ENCODE peak calls at places on chromosomes 2 and 18, in eight cellular contexts. One of them, this sample, is unnamed.

GRCh38 chr18:11859903-11860407 is 8.7 kb downstream of the CHMP1B start:
- DNase-seq in stimulated activated CD8-positive, alpha-beta memory T cell treated with anti-CD3 and anti-CD28 coated beads, Interleukin-7, amount 100 ng/mL, for 1 hour: no peak
- DNase-seq in stimulated activated naive CD8-positive, alpha-beta T cell treated with anti-CD3 and anti-CD28 coated beads, Interleukin-15, Interleukin-2, amounts not matched to agents 100 U/mL and 50 U/mL, for 24 hours: no peak
- DNase-seq in foreskin fibroblast: peak; percentile 80
- DNase-seq in foreskin melanocyte: peak; percentile 80
- DNase-seq in stimulated activated CD4-positive, alpha-beta T cell treated with anti-CD3 and anti-CD28 coated beads, Interleukin-2, amount 100 ng/mL, for 4 hours: no peak
- DNase-seq in KG1: no peak
- DNase-seq in effector memory CD8-positive, alpha-beta T cell: no peak
- DNase-seq in this sample: no peak

GRCh38 chr18:61544178-61544577 is 210.9 kb downstream of the CDH20 start:
- DNase-seq in stimulated activated CD4-positive, alpha-beta T cell treated with anti-CD3 and anti-CD28 coated beads, Interleukin-2, amount 100 ng/mL, for 4 hours: no peak
- DNase-seq in foreskin melanocyte: no peak
- DNase-seq in foreskin fibroblast: no peak
- DNase-seq in KG1: no peak
- DNase-seq in effector memory CD8-positive, alpha-beta T cell: no peak
- DNase-seq in stimulated activated CD8-positive, alpha-beta memory T cell treated with anti-CD3 and anti-CD28 coated beads, Interleukin-7, amount 100 ng/mL, for 1 hour: no peak
- DNase-seq in stimulated activated naive CD8-positive, alpha-beta T cell treated with anti-CD3 and anti-CD28 coated beads, Interleukin-15, Interleukin-2, amounts not matched to agents 100 U/mL and 50 U/mL, for 24 hours: no peak
- DNase-seq in this sample: no peak

GRCh38 chr2:191304939-191305875 is 60.0 kb downstream of the MYO1B start:
- DNase-seq in stimulated activated naive CD8-positive, alpha-beta T cell treated with anti-CD3 and anti-CD28 coated beads, Interleukin-15, Interleukin-2, amounts not matched to agents 100 U/mL and 50 U/mL, for 24 hours: no peak
- DNase-seq in effector memory CD8-positive, alpha-beta T cell: no peak
- DNase-seq in foreskin melanocyte: no peak
- DNase-seq in stimulated activated CD4-positive, alpha-beta T cell treated with anti-CD3 and anti-CD28 coated beads, Interleukin-2, amount 100 ng/mL, for 4 hours: no peak
- DNase-seq in stimulated activated CD8-positive, alpha-beta memory T cell treated with anti-CD3 and anti-CD28 coated beads, Interleukin-7, amount 100 ng/mL, for 1 hour: no peak
- DNase-seq in foreskin fibroblast: peak; percentile 91
- DNase-seq in KG1: no peak
- DNase-seq in this sample: no peak

GRCh38 chr2:182132605-182133004 is 147.0 kb downstream of the PPP1R1C start:
- DNase-seq in foreskin melanocyte: no peak
- DNase-seq in foreskin fibroblast: peak; percentile 17
- DNase-seq in effector memory CD8-positive, alpha-beta T cell: no peak
- DNase-seq in stimulated activated CD4-positive, alpha-beta T cell treated with anti-CD3 and anti-CD28 coated beads, Interleukin-2, amount 100 ng/mL, for 4 hours: no peak
- DNase-seq in KG1: no peak
- DNase-seq in stimulated activated naive CD8-positive, alpha-beta T cell treated with anti-CD3 and anti-CD28 coated beads, Interleukin-15, Interleukin-2, amounts not matched to agents 100 U/mL and 50 U/mL, for 24 hours: no peak
- DNase-seq in stimulated activated CD8-positive, alpha-beta memory T cell treated with anti-CD3 and anti-CD28 coated beads, Interleukin-7, amount 100 ng/mL, for 1 hour: no peak
- DNase-seq in this sample: no peak

GRCh38 chr2:35548171-35548570 is 807.4 kb upstream of the CRIM1 start:
- DNase-seq in foreskin melanocyte: no peak
- DNase-seq in KG1: no peak
- DNase-seq in stimulated activated CD4-positive, alpha-beta T cell treated with anti-CD3 and anti-CD28 coated beads, Interleukin-2, amount 100 ng/mL, for 4 hours: no peak
- DNase-seq in stimulated activated naive CD8-positive, alpha-beta T cell treated with anti-CD3 and anti-CD28 coated beads, Interleukin-15, Interleukin-2, amounts not matched to agents 100 U/mL and 50 U/mL, for 24 hours: no peak
- DNase-seq in effector memory CD8-positive, alpha-beta T cell: no peak
- DNase-seq in foreskin fibroblast: no peak
- DNase-seq in stimulated activated CD8-positive, alpha-beta memory T cell treated with anti-CD3 and anti-CD28 coated beads, Interleukin-7, amount 100 ng/mL, for 1 hour: no peak
- DNase-seq in this sample: no peak

GRCh38 chr18:37383036-37383788 is 182.4 kb downstream of the CELF4 start:
- DNase-seq in stimulated activated naive CD8-positive, alpha-beta T cell treated with anti-CD3 and anti-CD28 coated beads, Interleukin-15, Interleukin-2, amounts not matched to agents 100 U/mL and 50 U/mL, for 24 hours: no peak
- DNase-seq in stimulated activated CD4-positive, alpha-beta T cell treated with anti-CD3 and anti-CD28 coated beads, Interleukin-2, amount 100 ng/mL, for 4 hours: no peak
- DNase-seq in stimulated activated CD8-positive, alpha-beta memory T cell treated with anti-CD3 and anti-CD28 coated beads, Interleukin-7, amount 100 ng/mL, for 1 hour: no peak
- DNase-seq in effector memory CD8-positive, alpha-beta T cell: no peak
- DNase-seq in KG1: no peak
- DNase-seq in foreskin melanocyte: peak; percentile 74
- DNase-seq in foreskin fibroblast: peak; percentile 48
- DNase-seq in this sample: no peak

GRCh38 chr2:64644240-64645013 is 9.3 kb downstream of the SERTAD2 start:
- DNase-seq in stimulated activated CD4-positive, alpha-beta T cell treated with anti-CD3 and anti-CD28 coated beads, Interleukin-2, amount 100 ng/mL, for 4 hours: no peak
- DNase-seq in stimulated activated naive CD8-positive, alpha-beta T cell treated with anti-CD3 and anti-CD28 coated beads, Interleukin-15, Interleukin-2, amounts not matched to agents 100 U/mL and 50 U/mL, for 24 hours: peak; percentile 76
- DNase-seq in effector memory CD8-positive, alpha-beta T cell: peak; percentile 25
- DNase-seq in foreskin melanocyte: no peak
- DNase-seq in stimulated activated CD8-positive, alpha-beta memory T cell treated with anti-CD3 and anti-CD28 coated beads, Interleukin-7, amount 100 ng/mL, for 1 hour: no peak
- DNase-seq in foreskin fibroblast: peak; percentile 83
- DNase-seq in KG1: peak; percentile 84
- DNase-seq in this sample: peak; percentile 36

GRCh38 chr2:166372046-166372445 is 3.7 kb downstream of the SCN9A start:
- DNase-seq in foreskin melanocyte: no peak
- DNase-seq in stimulated activated naive CD8-positive, alpha-beta T cell treated with anti-CD3 and anti-CD28 coated beads, Interleukin-15, Interleukin-2, amounts not matched to agents 100 U/mL and 50 U/mL, for 24 hours: no peak
- DNase-seq in effector memory CD8-positive, alpha-beta T cell: no peak
- DNase-seq in KG1: no peak
- DNase-seq in stimulated activated CD8-positive, alpha-beta memory T cell treated with anti-CD3 and anti-CD28 coated beads, Interleukin-7, amount 100 ng/mL, for 1 hour: no peak
- DNase-seq in stimulated activated CD4-positive, alpha-beta T cell treated with anti-CD3 and anti-CD28 coated beads, Interleukin-2, amount 100 ng/mL, for 4 hours: no peak
- DNase-seq in foreskin fibroblast: no peak
- DNase-seq in this sample: no peak

GRCh38 chr2:28649481-28650260 is 102.0 kb upstream of the PPP1CB start:
- DNase-seq in foreskin fibroblast: peak; percentile 77
- DNase-seq in effector memory CD8-positive, alpha-beta T cell: no peak
- DNase-seq in stimulated activated naive CD8-positive, alpha-beta T cell treated with anti-CD3 and anti-CD28 coated beads, Interleukin-15, Interleukin-2, amounts not matched to agents 100 U/mL and 50 U/mL, for 24 hours: peak; percentile 71
- DNase-seq in stimulated activated CD4-positive, alpha-beta T cell treated with anti-CD3 and anti-CD28 coated beads, Interleukin-2, amount 100 ng/mL, for 4 hours: no peak
- DNase-seq in KG1: no peak
- DNase-seq in stimulated activated CD8-positive, alpha-beta memory T cell treated with anti-CD3 and anti-CD28 coated beads, Interleukin-7, amount 100 ng/mL, for 1 hour: no peak
- DNase-seq in foreskin melanocyte: peak; percentile 76
- DNase-seq in this sample: no peak

GRCh38 chr2:152335851-152336102 is 803 bp downstream of the FMNL2 start:
- DNase-seq in effector memory CD8-positive, alpha-beta T cell: no peak
- DNase-seq in foreskin fibroblast: no peak
- DNase-seq in stimulated activated CD8-positive, alpha-beta memory T cell treated with anti-CD3 and anti-CD28 coated beads, Interleukin-7, amount 100 ng/mL, for 1 hour: no peak
- DNase-seq in stimulated activated CD4-positive, alpha-beta T cell treated with anti-CD3 and anti-CD28 coated beads, Interleukin-2, amount 100 ng/mL, for 4 hours: peak; percentile 17
- DNase-seq in foreskin melanocyte: no peak
- DNase-seq in KG1: no peak
- DNase-seq in stimulated activated naive CD8-positive, alpha-beta T cell treated with anti-CD3 and anti-CD28 coated beads, Interleukin-15, Interleukin-2, amounts not matched to agents 100 U/mL and 50 U/mL, for 24 hours: no peak
- DNase-seq in this sample: no peak

GRCh38 chr18:10515456-10515855 is 10.4 kb upstream of the NAPG start:
- DNase-seq in stimulated activated CD8-positive, alpha-beta memory T cell treated with anti-CD3 and anti-CD28 coated beads, Interleukin-7, amount 100 ng/mL, for 1 hour: no peak
- DNase-seq in effector memory CD8-positive, alpha-beta T cell: no peak
- DNase-seq in foreskin melanocyte: no peak
- DNase-seq in foreskin fibroblast: no peak
- DNase-seq in stimulated activated CD4-positive, alpha-beta T cell treated with anti-CD3 and anti-CD28 coated beads, Interleukin-2, amount 100 ng/mL, for 4 hours: no peak
- DNase-seq in KG1: no peak
- DNase-seq in stimulated activated naive CD8-positive, alpha-beta T cell treated with anti-CD3 and anti-CD28 coated beads, Interleukin-15, Interleukin-2, amounts not matched to agents 100 U/mL and 50 U/mL, for 24 hours: no peak
- DNase-seq in this sample: no peak

GRCh38 chr2:134670955-134671354 is 47.8 kb downstream of the TMEM163 start:
- DNase-seq in stimulated activated naive CD8-positive, alpha-beta T cell treated with anti-CD3 and anti-CD28 coated beads, Interleukin-15, Interleukin-2, amounts not matched to agents 100 U/mL and 50 U/mL, for 24 hours: no peak
- DNase-seq in foreskin melanocyte: no peak
- DNase-seq in stimulated activated CD4-positive, alpha-beta T cell treated with anti-CD3 and anti-CD28 coated beads, Interleukin-2, amount 100 ng/mL, for 4 hours: no peak
- DNase-seq in effector memory CD8-positive, alpha-beta T cell: no peak
- DNase-seq in foreskin fibroblast: no peak
- DNase-seq in KG1: no peak
- DNase-seq in stimulated activated CD8-positive, alpha-beta memory T cell treated with anti-CD3 and anti-CD28 coated beads, Interleukin-7, amount 100 ng/mL, for 1 hour: no peak
- DNase-seq in this sample: no peak

GRCh38 chr2:85734015-85734414 is 19.8 kb upstream of the ATOH8 start:
- DNase-seq in effector memory CD8-positive, alpha-beta T cell: no peak
- DNase-seq in foreskin fibroblast: no peak
- DNase-seq in stimulated activated naive CD8-positive, alpha-beta T cell treated with anti-CD3 and anti-CD28 coated beads, Interleukin-15, Interleukin-2, amounts not matched to agents 100 U/mL and 50 U/mL, for 24 hours: no peak
- DNase-seq in KG1: no peak
- DNase-seq in stimulated activated CD8-positive, alpha-beta memory T cell treated with anti-CD3 and anti-CD28 coated beads, Interleukin-7, amount 100 ng/mL, for 1 hour: no peak
- DNase-seq in foreskin melanocyte: no peak
- DNase-seq in stimulated activated CD4-positive, alpha-beta T cell treated with anti-CD3 and anti-CD28 coated beads, Interleukin-2, amount 100 ng/mL, for 4 hours: no peak
- DNase-seq in this sample: no peak

GRCh38 chr18:22347624-22348511 is 69.8 kb downstream of the CTAGE1 start:
- DNase-seq in stimulated activated CD8-positive, alpha-beta memory T cell treated with anti-CD3 and anti-CD28 coated beads, Interleukin-7, amount 100 ng/mL, for 1 hour: no peak
- DNase-seq in foreskin melanocyte: no peak
- DNase-seq in foreskin fibroblast: peak; percentile 24
- DNase-seq in stimulated activated naive CD8-positive, alpha-beta T cell treated with anti-CD3 and anti-CD28 coated beads, Interleukin-15, Interleukin-2, amounts not matched to agents 100 U/mL and 50 U/mL, for 24 hours: peak; percentile 24
- DNase-seq in stimulated activated CD4-positive, alpha-beta T cell treated with anti-CD3 and anti-CD28 coated beads, Interleukin-2, amount 100 ng/mL, for 4 hours: no peak
- DNase-seq in effector memory CD8-positive, alpha-beta T cell: peak; percentile 42
- DNase-seq in KG1: no peak
- DNase-seq in this sample: no peak

GRCh38 chr2:191705726-191706125 is 27.8 kb downstream of the NABP1 start:
- DNase-seq in effector memory CD8-positive, alpha-beta T cell: no peak
- DNase-seq in stimulated activated CD8-positive, alpha-beta memory T cell treated with anti-CD3 and anti-CD28 coated beads, Interleukin-7, amount 100 ng/mL, for 1 hour: no peak
- DNase-seq in stimulated activated naive CD8-positive, alpha-beta T cell treated with anti-CD3 and anti-CD28 coated beads, Interleukin-15, Interleukin-2, amounts not matched to agents 100 U/mL and 50 U/mL, for 24 hours: no peak
- DNase-seq in foreskin melanocyte: no peak
- DNase-seq in stimulated activated CD4-positive, alpha-beta T cell treated with anti-CD3 and anti-CD28 coated beads, Interleukin-2, amount 100 ng/mL, for 4 hours: no peak
- DNase-seq in foreskin fibroblast: no peak
- DNase-seq in KG1: no peak
- DNase-seq in this sample: no peak

GRCh38 chr18:75130591-75131274 is 78.2 kb downstream of the PTGR3 start:
- DNase-seq in effector memory CD8-positive, alpha-beta T cell: no peak
- DNase-seq in KG1: no peak
- DNase-seq in foreskin fibroblast: no peak
- DNase-seq in stimulated activated naive CD8-positive, alpha-beta T cell treated with anti-CD3 and anti-CD28 coated beads, Interleukin-15, Interleukin-2, amounts not matched to agents 100 U/mL and 50 U/mL, for 24 hours: no peak
- DNase-seq in stimulated activated CD8-positive, alpha-beta memory T cell treated with anti-CD3 and anti-CD28 coated beads, Interleukin-7, amount 100 ng/mL, for 1 hour: no peak
- DNase-seq in stimulated activated CD4-positive, alpha-beta T cell treated with anti-CD3 and anti-CD28 coated beads, Interleukin-2, amount 100 ng/mL, for 4 hours: no peak
- DNase-seq in foreskin melanocyte: no peak
- DNase-seq in this sample: no peak

GRCh38 chr18:79519751-79520472 is 124.2 kb downstream of the NFATC1 start:
- DNase-seq in effector memory CD8-positive, alpha-beta T cell: no peak
- DNase-seq in foreskin fibroblast: peak; percentile 58
- DNase-seq in foreskin melanocyte: no peak
- DNase-seq in stimulated activated naive CD8-positive, alpha-beta T cell treated with anti-CD3 and anti-CD28 coated beads, Interleukin-15, Interleukin-2, amounts not matched to agents 100 U/mL and 50 U/mL, for 24 hours: peak; percentile 62
- DNase-seq in stimulated activated CD4-positive, alpha-beta T cell treated with anti-CD3 and anti-CD28 coated beads, Interleukin-2, amount 100 ng/mL, for 4 hours: peak; percentile 32
- DNase-seq in stimulated activated CD8-positive, alpha-beta memory T cell treated with anti-CD3 and anti-CD28 coated beads, Interleukin-7, amount 100 ng/mL, for 1 hour: no peak
- DNase-seq in KG1: no peak
- DNase-seq in this sample: no peak

GRCh38 chr2:114688241-114688640 is 245.8 kb downstream of the DPP10 start:
- DNase-seq in stimulated activated CD4-positive, alpha-beta T cell treated with anti-CD3 and anti-CD28 coated beads, Interleukin-2, amount 100 ng/mL, for 4 hours: no peak
- DNase-seq in KG1: no peak
- DNase-seq in foreskin melanocyte: no peak
- DNase-seq in effector memory CD8-positive, alpha-beta T cell: no peak
- DNase-seq in stimulated activated CD8-positive, alpha-beta memory T cell treated with anti-CD3 and anti-CD28 coated beads, Interleukin-7, amount 100 ng/mL, for 1 hour: no peak
- DNase-seq in foreskin fibroblast: no peak
- DNase-seq in stimulated activated naive CD8-positive, alpha-beta T cell treated with anti-CD3 and anti-CD28 coated beads, Interleukin-15, Interleukin-2, amounts not matched to agents 100 U/mL and 50 U/mL, for 24 hours: no peak
- DNase-seq in this sample: no peak

GRCh38 chr18:460302-460701 is 40.2 kb downstream of the COLEC12 start:
- DNase-seq in stimulated activated naive CD8-positive, alpha-beta T cell treated with anti-CD3 and anti-CD28 coated beads, Interleukin-15, Interleukin-2, amounts not matched to agents 100 U/mL and 50 U/mL, for 24 hours: no peak
- DNase-seq in stimulated activated CD8-positive, alpha-beta memory T cell treated with anti-CD3 and anti-CD28 coated beads, Interleukin-7, amount 100 ng/mL, for 1 hour: no peak
- DNase-seq in stimulated activated CD4-positive, alpha-beta T cell treated with anti-CD3 and anti-CD28 coated beads, Interleukin-2, amount 100 ng/mL, for 4 hours: no peak
- DNase-seq in effector memory CD8-positive, alpha-beta T cell: no peak
- DNase-seq in KG1: no peak
- DNase-seq in foreskin fibroblast: no peak
- DNase-seq in foreskin melanocyte: no peak
- DNase-seq in this sample: no peak

GRCh38 chr18:3605562-3606443 is 155.8 kb downstream of the TGIF1 start:
- DNase-seq in stimulated activated naive CD8-positive, alpha-beta T cell treated with anti-CD3 and anti-CD28 coated beads, Interleukin-15, Interleukin-2, amounts not matched to agents 100 U/mL and 50 U/mL, for 24 hours: no peak
- DNase-seq in KG1: peak; percentile 38
- DNase-seq in foreskin fibroblast: peak; percentile 61
- DNase-seq in stimulated activated CD4-positive, alpha-beta T cell treated with anti-CD3 and anti-CD28 coated beads, Interleukin-2, amount 100 ng/mL, for 4 hours: no peak
- DNase-seq in stimulated activated CD8-positive, alpha-beta memory T cell treated with anti-CD3 and anti-CD28 coated beads, Interleukin-7, amount 100 ng/mL, for 1 hour: no peak
- DNase-seq in effector memory CD8-positive, alpha-beta T cell: no peak
- DNase-seq in foreskin melanocyte: no peak
- DNase-seq in this sample: no peak

GRCh38 chr2:140600116-140600515 is 1530.7 kb downstream of the LRP1B start:
- DNase-seq in KG1: no peak
- DNase-seq in foreskin melanocyte: no peak
- DNase-seq in stimulated activated CD4-positive, alpha-beta T cell treated with anti-CD3 and anti-CD28 coated beads, Interleukin-2, amount 100 ng/mL, for 4 hours: no peak
- DNase-seq in foreskin fibroblast: peak; percentile 76
- DNase-seq in stimulated activated CD8-positive, alpha-beta memory T cell treated with anti-CD3 and anti-CD28 coated beads, Interleukin-7, amount 100 ng/mL, for 1 hour: no peak
- DNase-seq in effector memory CD8-positive, alpha-beta T cell: no peak
- DNase-seq in stimulated activated naive CD8-positive, alpha-beta T cell treated with anti-CD3 and anti-CD28 coated beads, Interleukin-15, Interleukin-2, amounts not matched to agents 100 U/mL and 50 U/mL, for 24 hours: no peak
- DNase-seq in this sample: no peak

GRCh38 chr2:58734365-58734764 is 493.2 kb upstream of the FANCL start:
- DNase-seq in KG1: no peak
- DNase-seq in stimulated activated CD8-positive, alpha-beta memory T cell treated with anti-CD3 and anti-CD28 coated beads, Interleukin-7, amount 100 ng/mL, for 1 hour: no peak
- DNase-seq in foreskin fibroblast: peak; percentile 49
- DNase-seq in stimulated activated naive CD8-positive, alpha-beta T cell treated with anti-CD3 and anti-CD28 coated beads, Interleukin-15, Interleukin-2, amounts not matched to agents 100 U/mL and 50 U/mL, for 24 hours: no peak
- DNase-seq in effector memory CD8-positive, alpha-beta T cell: no peak
- DNase-seq in foreskin melanocyte: no peak
- DNase-seq in stimulated activated CD4-positive, alpha-beta T cell treated with anti-CD3 and anti-CD28 coated beads, Interleukin-2, amount 100 ng/mL, for 4 hours: no peak
- DNase-seq in this sample: no peak

GRCh38 chr2:219778189-219778588 is 150.8 kb downstream of the SLC4A3 start:
- DNase-seq in stimulated activated CD4-positive, alpha-beta T cell treated with anti-CD3 and anti-CD28 coated beads, Interleukin-2, amount 100 ng/mL, for 4 hours: no peak
- DNase-seq in foreskin fibroblast: no peak
- DNase-seq in foreskin melanocyte: no peak
- DNase-seq in stimulated activated CD8-positive, alpha-beta memory T cell treated with anti-CD3 and anti-CD28 coated beads, Interleukin-7, amount 100 ng/mL, for 1 hour: no peak
- DNase-seq in effector memory CD8-positive, alpha-beta T cell: no peak
- DNase-seq in stimulated activated naive CD8-positive, alpha-beta T cell treated with anti-CD3 and anti-CD28 coated beads, Interleukin-15, Interleukin-2, amounts not matched to agents 100 U/mL and 50 U/mL, for 24 hours: no peak
- DNase-seq in KG1: no peak
- DNase-seq in this sample: no peak

GRCh38 chr2:147760984-147761383 is 83.8 kb upstream of the ACVR2A start:
- DNase-seq in stimulated activated CD8-positive, alpha-beta memory T cell treated with anti-CD3 and anti-CD28 coated beads, Interleukin-7, amount 100 ng/mL, for 1 hour: no peak
- DNase-seq in stimulated activated naive CD8-positive, alpha-beta T cell treated with anti-CD3 and anti-CD28 coated beads, Interleukin-15, Interleukin-2, amounts not matched to agents 100 U/mL and 50 U/mL, for 24 hours: no peak
- DNase-seq in foreskin fibroblast: no peak
- DNase-seq in foreskin melanocyte: no peak
- DNase-seq in effector memory CD8-positive, alpha-beta T cell: no peak
- DNase-seq in stimulated activated CD4-positive, alpha-beta T cell treated with anti-CD3 and anti-CD28 coated beads, Interleukin-2, amount 100 ng/mL, for 4 hours: no peak
- DNase-seq in KG1: no peak
- DNase-seq in this sample: no peak

GRCh38 chr18:60329131-60329530 is 43.4 kb downstream of the MC4R start:
- DNase-seq in stimulated activated CD4-positive, alpha-beta T cell treated with anti-CD3 and anti-CD28 coated beads, Interleukin-2, amount 100 ng/mL, for 4 hours: no peak
- DNase-seq in foreskin fibroblast: no peak
- DNase-seq in foreskin melanocyte: no peak
- DNase-seq in KG1: no peak
- DNase-seq in effector memory CD8-positive, alpha-beta T cell: no peak
- DNase-seq in stimulated activated naive CD8-positive, alpha-beta T cell treated with anti-CD3 and anti-CD28 coated beads, Interleukin-15, Interleukin-2, amounts not matched to agents 100 U/mL and 50 U/mL, for 24 hours: no peak
- DNase-seq in stimulated activated CD8-positive, alpha-beta memory T cell treated with anti-CD3 and anti-CD28 coated beads, Interleukin-7, amount 100 ng/mL, for 1 hour: no peak
- DNase-seq in this sample: no peak

GRCh38 chr2:25417715-25418369 is 76.1 kb upstream of the DNMT3A start:
- DNase-seq in foreskin melanocyte: no peak
- DNase-seq in stimulated activated CD4-positive, alpha-beta T cell treated with anti-CD3 and anti-CD28 coated beads, Interleukin-2, amount 100 ng/mL, for 4 hours: no peak
- DNase-seq in effector memory CD8-positive, alpha-beta T cell: no peak
- DNase-seq in stimulated activated naive CD8-positive, alpha-beta T cell treated with anti-CD3 and anti-CD28 coated beads, Interleukin-15, Interleukin-2, amounts not matched to agents 100 U/mL and 50 U/mL, for 24 hours: no peak
- DNase-seq in KG1: no peak
- DNase-seq in foreskin fibroblast: no peak
- DNase-seq in stimulated activated CD8-positive, alpha-beta memory T cell treated with anti-CD3 and anti-CD28 coated beads, Interleukin-7, amount 100 ng/mL, for 1 hour: no peak
- DNase-seq in this sample: no peak

GRCh38 chr2:15189236-15189635 is 371.9 kb downstream of the NBAS start:
- DNase-seq in stimulated activated naive CD8-positive, alpha-beta T cell treated with anti-CD3 and anti-CD28 coated beads, Interleukin-15, Interleukin-2, amounts not matched to agents 100 U/mL and 50 U/mL, for 24 hours: no peak
- DNase-seq in stimulated activated CD4-positive, alpha-beta T cell treated with anti-CD3 and anti-CD28 coated beads, Interleukin-2, amount 100 ng/mL, for 4 hours: no peak
- DNase-seq in foreskin fibroblast: no peak
- DNase-seq in stimulated activated CD8-positive, alpha-beta memory T cell treated with anti-CD3 and anti-CD28 coated beads, Interleukin-7, amount 100 ng/mL, for 1 hour: no peak
- DNase-seq in effector memory CD8-positive, alpha-beta T cell: no peak
- DNase-seq in KG1: no peak
- DNase-seq in foreskin melanocyte: peak; percentile 9
- DNase-seq in this sample: no peak

GRCh38 chr2:239316562-239317465 is 84.0 kb downstream of the HDAC4 start:
- DNase-seq in stimulated activated CD8-positive, alpha-beta memory T cell treated with anti-CD3 and anti-CD28 coated beads, Interleukin-7, amount 100 ng/mL, for 1 hour: no peak
- DNase-seq in KG1: no peak
- DNase-seq in foreskin fibroblast: peak; percentile 43
- DNase-seq in stimulated activated naive CD8-positive, alpha-beta T cell treated with anti-CD3 and anti-CD28 coated beads, Interleukin-15, Interleukin-2, amounts not matched to agents 100 U/mL and 50 U/mL, for 24 hours: no peak
- DNase-seq in stimulated activated CD4-positive, alpha-beta T cell treated with anti-CD3 and anti-CD28 coated beads, Interleukin-2, amount 100 ng/mL, for 4 hours: no peak
- DNase-seq in foreskin melanocyte: no peak
- DNase-seq in effector memory CD8-positive, alpha-beta T cell: no peak
- DNase-seq in this sample: no peak

GRCh38 chr18:46623541-46623940 is 33.5 kb downstream of the LOXHD1 start:
- DNase-seq in KG1: no peak
- DNase-seq in foreskin melanocyte: no peak
- DNase-seq in stimulated activated CD8-positive, alpha-beta memory T cell treated with anti-CD3 and anti-CD28 coated beads, Interleukin-7, amount 100 ng/mL, for 1 hour: no peak
- DNase-seq in foreskin fibroblast: peak; percentile 2
- DNase-seq in stimulated activated CD4-positive, alpha-beta T cell treated with anti-CD3 and anti-CD28 coated beads, Interleukin-2, amount 100 ng/mL, for 4 hours: no peak
- DNase-seq in stimulated activated naive CD8-positive, alpha-beta T cell treated with anti-CD3 and anti-CD28 coated beads, Interleukin-15, Interleukin-2, amounts not matched to agents 100 U/mL and 50 U/mL, for 24 hours: peak; percentile 31
- DNase-seq in effector memory CD8-positive, alpha-beta T cell: peak; percentile 2
- DNase-seq in this sample: peak; percentile 5

GRCh38 chr2:207394203-207394741 is 135.5 kb upstream of the CREB1 start:
- DNase-seq in KG1: no peak
- DNase-seq in stimulated activated naive CD8-positive, alpha-beta T cell treated with anti-CD3 and anti-CD28 coated beads, Interleukin-15, Interleukin-2, amounts not matched to agents 100 U/mL and 50 U/mL, for 24 hours: no peak
- DNase-seq in effector memory CD8-positive, alpha-beta T cell: no peak
- DNase-seq in foreskin fibroblast: peak; percentile 66
- DNase-seq in stimulated activated CD8-positive, alpha-beta memory T cell treated with anti-CD3 and anti-CD28 coated beads, Interleukin-7, amount 100 ng/mL, for 1 hour: no peak
- DNase-seq in foreskin melanocyte: peak; percentile 9
- DNase-seq in stimulated activated CD4-positive, alpha-beta T cell treated with anti-CD3 and anti-CD28 coated beads, Interleukin-2, amount 100 ng/mL, for 4 hours: no peak
- DNase-seq in this sample: no peak

GRCh38 chr18:49898421-49898820 is 85.1 kb upstream of the ACAA2 start:
- DNase-seq in KG1: peak; percentile 81
- DNase-seq in stimulated activated CD4-positive, alpha-beta T cell treated with anti-CD3 and anti-CD28 coated beads, Interleukin-2, amount 100 ng/mL, for 4 hours: peak; percentile 7
- DNase-seq in foreskin melanocyte: peak; percentile 68
- DNase-seq in stimulated activated naive CD8-positive, alpha-beta T cell treated with anti-CD3 and anti-CD28 coated beads, Interleukin-15, Interleukin-2, amounts not matched to agents 100 U/mL and 50 U/mL, for 24 hours: peak; percentile 62
- DNase-seq in stimulated activated CD8-positive, alpha-beta memory T cell treated with anti-CD3 and anti-CD28 coated beads, Interleukin-7, amount 100 ng/mL, for 1 hour: peak; percentile 29
- DNase-seq in effector memory CD8-positive, alpha-beta T cell: peak; percentile 54
- DNase-seq in foreskin fibroblast: peak; percentile 83
- DNase-seq in this sample: peak; percentile 22

GRCh38 chr2:113878743-113879142 is 11.1 kb upstream of the ACTR3 start:
- DNase-seq in effector memory CD8-positive, alpha-beta T cell: no peak
- DNase-seq in stimulated activated naive CD8-positive, alpha-beta T cell treated with anti-CD3 and anti-CD28 coated beads, Interleukin-15, Interleukin-2, amounts not matched to agents 100 U/mL and 50 U/mL, for 24 hours: no peak
- DNase-seq in foreskin fibroblast: peak; percentile 29
- DNase-seq in stimulated activated CD4-positive, alpha-beta T cell treated with anti-CD3 and anti-CD28 coated beads, Interleukin-2, amount 100 ng/mL, for 4 hours: no peak
- DNase-seq in stimulated activated CD8-positive, alpha-beta memory T cell treated with anti-CD3 and anti-CD28 coated beads, Interleukin-7, amount 100 ng/mL, for 1 hour: no peak
- DNase-seq in foreskin melanocyte: no peak
- DNase-seq in KG1: no peak
- DNase-seq in this sample: no peak

GRCh38 chr18:9811978-9812377 is 73.8 kb upstream of the TXNDC2 start:
- DNase-seq in stimulated activated CD4-positive, alpha-beta T cell treated with anti-CD3 and anti-CD28 coated beads, Interleukin-2, amount 100 ng/mL, for 4 hours: no peak
- DNase-seq in stimulated activated naive CD8-positive, alpha-beta T cell treated with anti-CD3 and anti-CD28 coated beads, Interleukin-15, Interleukin-2, amounts not matched to agents 100 U/mL and 50 U/mL, for 24 hours: no peak
- DNase-seq in stimulated activated CD8-positive, alpha-beta memory T cell treated with anti-CD3 and anti-CD28 coated beads, Interleukin-7, amount 100 ng/mL, for 1 hour: no peak
- DNase-seq in foreskin melanocyte: no peak
- DNase-seq in foreskin fibroblast: no peak
- DNase-seq in KG1: no peak
- DNase-seq in effector memory CD8-positive, alpha-beta T cell: no peak
- DNase-seq in this sample: no peak